ENCODE peak calls at places on chromosomes 11 and 22, in six cellular contexts. Y is neuronal stem cell, B is H9, R is IMR-90, L is mesenchymal stem cell, O is H1. A is an unnamed sample.

GRCh38 chr11:115338476-115338875 is 165.7 kb downstream of the CADM1 start:
- DNase-seq in Y (no peak), B (no peak), R (no peak), L (no peak), O (no peak), A (peak)

GRCh38 chr11:108854366-108854765 is 189.5 kb downstream of the DDX10 start:
- DNase-seq in Y (no peak), B (no peak), R (no peak), L (peak), O (no peak), A (no peak)

GRCh38 chr11:34232810-34233209 is 125.0 kb downstream of the ABTB2 start:
- DNase-seq in Y (no peak), B (no peak), R (no peak), L (no peak), O (no peak), A (no peak)

GRCh38 chr22:30523646-30524489 is 18.4 kb upstream of the SEC14L4 start:
- DNase-seq in Y (no peak), B (no peak), R (no peak), L (no peak), O (no peak), A (no peak)

GRCh38 chr11:126712017-126712625 is 288.4 kb downstream of the KIRREL3 start:
- DNase-seq in Y (no peak), B (no peak), R (peak), L (no peak), O (no peak), A (no peak)

GRCh38 chr22:36424901-36425579 is 37.3 kb upstream of the MYH9 start:
- DNase-seq in Y (no peak), B (no peak), R (no peak), L (no peak), O (no peak), A (no peak)

GRCh38 chr11:97937501-97937900 is 1083.2 kb upstream of the CNTN5 start:
- DNase-seq in Y (no peak), B (no peak), R (peak), L (peak), O (no peak), A (peak)

GRCh38 chr11:66341502-66342126 is 3.3 kb downstream of the BRMS1 start:
- DNase-seq in Y (no peak), B (no peak), R (no peak), L (no peak), O (no peak), A (no peak)

GRCh38 chr11:34936945-34937344 is 20.5 kb downstream of the PDHX start:
- DNase-seq in Y (no peak), B (no peak), R (no peak), L (no peak), O (no peak), A (peak)

GRCh38 chr22:38412435-38413084 is 42.4 kb downstream of the KCNJ4 start:
- DNase-seq in Y (no peak), B (peak), R (no peak), L (no peak), O (no peak), A (no peak)

GRCh38 chr22:35023692-35024363 is 42.1 kb upstream of the ISX start:
- DNase-seq in Y (peak), B (peak), R (no peak), L (peak), O (peak), A (peak)

GRCh38 chr22:35020517-35020916 is 45.4 kb upstream of the ISX start:
- DNase-seq in Y (no peak), B (no peak), R (no peak), L (no peak), O (no peak), A (no peak)

GRCh38 chr22:35022291-35022690 is 43.7 kb upstream of the ISX start:
- DNase-seq in Y (no peak), B (no peak), R (no peak), L (no peak), O (no peak), A (no peak)

GRCh38 chr22:35018995-35019394 is 47.0 kb upstream of the ISX start:
- DNase-seq in Y (no peak), B (no peak), R (no peak), L (no peak), O (no peak), A (no peak)

GRCh38 chr22:35021166-35021565 is 44.8 kb upstream of the ISX start:
- DNase-seq in Y (no peak), B (no peak), R (no peak), L (no peak), O (no peak), A (no peak)
- H2BK120ac ChIP-seq in Y (no peak), B (no peak), R (no peak), L (no peak), O (no peak), A (no peak)

GRCh38 chr11:117223741-117224685 is 7.9 kb downstream of the PCSK7 start:
- DNase-seq in Y (no peak), B (no peak), R (no peak), L (no peak), O (no peak), A (no peak)

GRCh38 chr11:117228091-117228490 is 3.8 kb downstream of the PCSK7 start:
- DNase-seq in Y (no peak), B (no peak), R (no peak), L (no peak), O (no peak), A (no peak)

GRCh38 chr11:117222991-117223740 is 8.7 kb downstream of the PCSK7 start:
- DNase-seq in Y (no peak), B (no peak), R (no peak), L (no peak), O (no peak), A (no peak)

GRCh38 chr11:117226388-117227385 is 5.2 kb downstream of the PCSK7 start:
- DNase-seq in Y (peak), B (peak), R (peak), L (peak), O (no peak), A (peak)

DNA sequence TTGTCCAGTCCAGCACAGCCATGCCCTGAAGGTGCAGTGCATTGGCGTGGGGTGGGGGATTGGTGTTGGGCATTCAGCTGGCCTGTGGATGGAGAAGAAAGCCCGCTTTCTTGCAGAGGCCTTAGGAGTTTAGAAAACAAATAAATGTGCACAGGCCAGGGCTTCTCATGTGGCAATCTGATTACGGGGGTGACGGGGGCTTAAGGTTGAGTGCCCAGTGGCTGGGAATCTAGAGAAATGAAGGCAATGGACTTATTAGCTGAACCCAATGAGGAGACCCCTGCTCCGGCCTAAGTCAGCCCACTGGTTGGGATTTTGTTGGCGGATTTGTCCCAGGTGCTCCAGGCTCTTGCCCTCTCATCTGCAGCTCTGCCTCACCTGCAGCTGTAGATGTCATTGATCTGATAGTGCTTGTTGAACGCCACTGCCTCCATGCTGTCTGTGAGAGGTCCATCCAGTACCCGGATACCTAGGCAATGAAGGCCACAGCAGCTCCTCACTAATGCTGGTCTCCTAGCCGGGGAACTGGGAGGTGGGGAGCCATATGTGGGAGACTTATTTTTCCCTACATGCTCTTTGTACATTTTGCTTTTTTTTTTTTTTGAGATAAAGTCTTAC is 6.2 kb downstream of the PCSK7 start:
- DNase-seq in Y (no peak), B (no peak), R (no peak), L (no peak), O (no peak), A (no peak)
- H3K27ac ChIP-seq in Y (no peak), B (no peak), R (no peak), L (no peak), O (no peak), A (no peak)

DNA sequence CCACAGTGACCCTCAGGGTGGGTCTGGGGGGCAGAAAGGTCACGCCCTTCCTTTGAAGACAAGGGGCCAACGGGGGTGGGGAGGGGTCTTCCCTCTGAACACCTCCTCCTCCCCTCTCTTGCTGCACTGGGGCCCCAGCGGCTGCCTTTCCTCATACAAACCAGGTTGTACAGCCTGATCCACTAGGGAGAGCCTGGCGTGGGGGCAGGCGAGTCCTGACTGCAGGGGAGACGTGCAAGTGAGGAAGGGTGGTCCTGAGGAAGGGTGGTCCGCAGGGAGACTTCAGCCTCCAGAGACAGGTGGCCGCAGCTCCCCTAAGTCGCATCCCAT is 43.6 kb upstream of the LINC01488 start:
- DNase-seq in Y (no peak), B (no peak), R (no peak), L (no peak), O (no peak), A (no peak)
- H2BK15ac ChIP-seq in Y (no peak), B (no peak), R (peak), L (peak), O (peak), A (no peak)

DNA sequence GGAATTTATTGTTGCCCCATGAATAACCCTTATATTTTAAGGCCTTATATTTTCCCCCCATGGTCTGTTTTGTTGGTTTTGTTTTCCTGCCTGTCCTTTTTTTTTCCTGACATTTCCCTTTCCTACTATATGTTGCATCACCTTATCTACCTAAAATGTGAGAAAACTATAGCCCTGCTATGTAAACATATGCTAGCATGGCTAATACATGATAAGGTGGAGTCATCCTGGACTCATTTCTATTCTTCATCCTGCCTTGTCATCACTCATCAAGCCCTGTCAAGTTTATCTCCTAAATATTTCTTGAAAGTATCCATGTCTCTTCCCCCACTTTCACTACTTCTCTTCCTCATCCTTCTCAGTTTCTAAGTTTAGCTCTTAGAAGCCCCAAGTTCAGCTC is 2168.8 kb upstream of the RAG2 start:
- DNase-seq in Y (no peak), B (no peak), R (no peak), L (no peak), O (no peak), A (no peak)
- H2BK120ac ChIP-seq in Y (no peak), B (no peak), R (no peak), L (no peak), O (no peak), A (no peak)